ENCODE peak calls at places on chromosomes 4 and X, in nine cellular contexts. P is AG09309, E is osteocyte, Y is AG10803, O is GM23338, K is lower leg skin, Z is psoas muscle, U is cardiac fibroblast, D is A549. W is an unnamed sample.

GRCh38 chrX:17642891-17643290 is 94.4 kb upstream of the SCML1 start:
- DNase-seq in E (no peak), Y (no peak), K (no peak), D (no peak), O (no peak), P (no peak), Z (no peak), U (no peak), W (no peak)

GRCh38 chrX:47497274-47497673 is 14.3 kb upstream of the ZNF41 start:
- DNase-seq in P (no peak), Y (peak; percentile 44), Z (no peak), K (no peak), E (no peak), U (peak; percentile 67), O (no peak), D (peak; percentile 5), W (peak; percentile 66)

GRCh38 chrX:108527724-108528123 is 88.1 kb downstream of the COL4A5 start:
- DNase-seq in U (no peak), K (no peak), Y (no peak), E (no peak), Z (no peak), O (no peak), P (no peak), D (no peak), W (no peak)

GRCh38 chr4:3340703-3341088 is 47.9 kb downstream of the RGS12 start:
- DNase-seq in K (peak; percentile 73), U (no peak), Y (no peak), E (peak; percentile 77), O (no peak), P (no peak), D (peak; percentile 14), Z (peak; percentile 69), W (no peak)

GRCh38 chr4:174524242-174524641 is 2.0 kb upstream of the HPGD start:
- DNase-seq in K (no peak), D (no peak), E (no peak), Y (no peak), U (no peak), O (no peak), P (no peak), Z (no peak), W (no peak)

GRCh38 chr4:24853142-24853541 is 57.8 kb downstream of the SOD3 start:
- DNase-seq in O (no peak), Y (no peak), Z (no peak), D (peak; percentile 33), U (peak; percentile 65), E (no peak), K (no peak), P (no peak), W (peak; percentile 60)

GRCh38 chr4:36348403-36348938 is 67.1 kb downstream of the DTHD1 start:
- DNase-seq in K (no peak), Z (no peak), P (no peak), O (no peak), E (no peak), Y (no peak), D (no peak), U (no peak), W (no peak)

GRCh38 chrX:13569479-13570244 is at the start of gene EGFL6:
- DNase-seq in D (no peak), Z (no peak), K (no peak), E (no peak), U (no peak), P (no peak), Y (no peak), O (peak; percentile 38), W (no peak)

GRCh38 chr4:182697094-182697493 is 220.1 kb downstream of the DCTD start:
- DNase-seq in K (no peak), P (no peak), O (no peak), Y (no peak), E (no peak), U (no peak), Z (no peak), D (no peak), W (no peak)

GRCh38 chr4:159549092-159549491 is 446.2 kb downstream of the RAPGEF2 start:
- DNase-seq in O (no peak), Z (no peak), E (no peak), P (no peak), D (no peak), U (no peak), K (no peak), Y (no peak), W (no peak)

GRCh38 chr4:147057631-147057980 is 111.9 kb upstream of the TTC29 start:
- DNase-seq in P (no peak), E (no peak), U (peak; percentile 67), K (no peak), O (peak; percentile 17), Z (no peak), D (no peak), Y (peak; percentile 41), W (peak; percentile 70)

DNA sequence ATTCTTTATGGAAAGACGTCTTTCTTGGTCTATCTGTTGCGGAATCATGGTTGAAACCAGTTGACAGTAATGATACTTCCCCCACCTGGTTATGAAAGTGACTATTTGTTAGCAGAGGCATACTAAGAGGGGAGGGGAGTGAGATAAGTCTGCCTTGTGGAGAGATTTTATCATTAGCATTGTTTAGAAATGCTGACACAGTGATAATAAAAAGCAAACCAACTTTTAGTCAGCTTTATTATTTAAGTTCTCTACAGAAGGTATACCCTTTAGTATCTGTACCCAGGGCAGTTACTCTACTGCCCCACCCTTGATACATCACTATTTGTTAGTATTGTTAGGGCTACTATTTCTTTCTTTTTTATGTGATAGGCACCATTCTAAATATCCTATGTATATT is 26.9 kb upstream of the IL1RAPL2 start:
- DNase-seq in Y (no peak), K (no peak), D (no peak), E (no peak), U (no peak), P (no peak), Z (no peak), O (no peak), W (no peak)
- TF ChIP-seq CTCF in Y (no peak), K (no peak), D (no peak), E (no peak), U (no peak), P (no peak), Z (no peak), O (no peak), W (no peak)

GRCh38 chr4:108775921-108776320 is 13.1 kb upstream of the ETNPPL start:
- DNase-seq in K (no peak), U (no peak), D (no peak), Z (no peak), E (no peak), O (peak; percentile 72), Y (no peak), P (no peak), W (no peak)

GRCh38 chr4:108779958-108780357 is 17.1 kb upstream of the ETNPPL start:
- DNase-seq in U (no peak), P (no peak), Y (no peak), O (no peak), D (no peak), K (no peak), E (no peak), Z (no peak), W (no peak)

GRCh38 chr4:108772402-108772801 is 9.5 kb upstream of the ETNPPL start:
- DNase-seq in D (no peak), K (peak; percentile 53), Y (no peak), P (no peak), O (no peak), E (no peak), U (no peak), Z (no peak), W (no peak)

DNA sequence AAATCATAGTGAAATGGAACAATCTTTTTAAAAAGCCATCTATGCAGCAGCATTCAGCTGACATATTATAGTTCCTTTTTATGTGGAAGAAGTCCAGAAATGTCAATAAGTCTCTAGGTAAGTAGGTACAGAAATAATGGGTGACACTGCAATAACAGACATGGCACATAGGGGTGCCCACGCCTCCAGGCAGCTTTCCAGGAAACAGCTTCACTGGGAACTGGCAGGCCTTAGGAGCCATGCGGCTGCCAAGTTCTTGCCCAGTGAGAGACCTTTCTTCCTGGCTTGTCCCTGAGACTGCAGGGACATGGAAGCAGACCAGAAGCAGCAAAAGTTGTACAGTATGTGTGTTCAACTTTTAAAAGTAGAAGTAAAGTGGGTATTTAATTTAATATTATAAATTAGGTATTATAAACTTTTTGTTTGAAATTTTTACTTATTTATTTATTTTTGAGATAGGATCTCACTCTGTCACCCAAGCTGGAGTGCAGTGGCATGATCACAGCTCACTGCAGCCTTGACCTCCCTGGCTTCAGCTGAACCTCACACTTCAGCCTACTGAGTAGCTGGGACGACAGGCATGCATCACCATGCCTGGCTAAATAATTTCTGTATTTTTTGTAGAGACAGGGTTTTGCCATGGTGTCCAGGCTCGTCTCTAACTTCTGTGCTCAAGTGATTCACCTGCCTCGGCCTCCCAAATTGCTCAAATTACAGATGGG is 12.1 kb upstream of the ETNPPL start:
- DNase-seq in D (peak; percentile 5), U (no peak), O (peak; percentile 12), Y (no peak), P (no peak), Z (peak; percentile 22), K (peak; percentile 61), E (no peak), W (no peak)
- TF ChIP-seq CTCF in D (no peak), U (no peak), O (no peak), Y (no peak), P (no peak), Z (peak; percentile 29), K (no peak), E (no peak), W (no peak)

DNA sequence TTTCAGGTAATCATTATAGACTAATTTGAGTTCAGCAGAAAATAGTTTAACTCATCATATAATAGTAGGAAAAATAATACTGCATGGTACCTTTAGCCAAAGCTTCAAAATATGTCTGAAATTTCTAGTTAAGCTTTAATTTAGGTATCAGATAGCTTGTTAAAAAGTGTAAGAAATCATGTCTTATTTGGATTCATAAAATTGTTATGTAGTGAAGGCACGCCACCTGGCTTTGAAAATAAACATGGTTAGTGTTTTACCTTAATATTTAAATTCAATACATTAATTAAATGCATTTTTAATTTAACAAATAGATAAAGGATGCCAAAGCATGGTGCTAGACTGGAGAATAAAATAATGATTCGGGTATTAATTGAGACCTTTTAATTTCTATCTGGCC is 211.4 kb downstream of the FSTL5 start:
- DNase-seq in Y (no peak), U (peak; percentile 1), P (no peak), O (no peak), K (no peak), D (peak; percentile 7), Z (no peak), E (no peak), W (no peak)
- TF ChIP-seq CTCF in Y (no peak), U (no peak), P (no peak), O (no peak), K (no peak), D (peak; percentile 43), Z (no peak), E (peak; percentile 31), W (no peak)

GRCh38 chr4:120808475-120809141 is 113.9 kb downstream of the PRDM5 start:
- DNase-seq in Z (no peak), K (no peak), U (no peak), D (no peak), E (no peak), O (no peak), P (no peak), Y (no peak), W (no peak)

GRCh38 chr4:120815361-120815760 is 107.2 kb downstream of the PRDM5 start:
- DNase-seq in Y (no peak), Z (no peak), O (no peak), P (no peak), E (no peak), U (no peak), D (no peak), K (no peak), W (no peak)

GRCh38 chr4:120812216-120812615 is 110.3 kb downstream of the PRDM5 start:
- DNase-seq in U (no peak), P (no peak), O (no peak), Z (no peak), E (no peak), K (no peak), Y (no peak), D (no peak), W (no peak)

GRCh38 chr4:120809518-120809917 is 113.0 kb downstream of the PRDM5 start:
- DNase-seq in K (no peak), Y (no peak), U (peak; percentile 19), O (no peak), P (no peak), Z (no peak), E (no peak), D (no peak), W (no peak)
- TF ChIP-seq CTCF in K (no peak), Y (peak; percentile 37), U (peak; percentile 52), O (no peak), P (peak; percentile 29), Z (peak; percentile 22), E (peak; percentile 22), D (no peak), W (peak; percentile 41)

W was measured in fibroblast of the aortic adventitia.